ENCODE peak calls at places on chromosomes 16 and 17, in eight cellular contexts. T, K, R, C, Q, B, X and O are unnamed samples.

GRCh38 chr17:17151055-17151454 is 55.1 kb downstream of the PLD6 start:
- DNase-seq in K (no peak), Q (no peak), X (no peak), B (peak; percentile 59), R (no peak), T (no peak), C (no peak), O (no peak)

GRCh38 chr16:12542818-12543699 is 260.6 kb downstream of the CPPED1 start:
- DNase-seq in T (no peak), K (no peak), C (no peak), R (no peak), X (no peak), B (no peak), Q (no peak), O (no peak)

GRCh38 chr17:14918540-14918939 is 346.6 kb downstream of the PMP22 start:
- DNase-seq in B (no peak), K (no peak), X (no peak), T (no peak), C (no peak), R (no peak), Q (no peak), O (no peak)

GRCh38 chr17:75031972-75032895 is 14.5 kb downstream of the ATP5PD start:
- DNase-seq in Q (peak; percentile 54), T (peak; percentile 83), C (peak; percentile 74), X (peak; percentile 38), K (peak; percentile 95), R (peak; percentile 93), B (peak; percentile 43), O (peak; percentile 51)

GRCh38 chr16:23348579-23349469 is 46.7 kb downstream of the SCNN1B start:
- DNase-seq in C (no peak), X (no peak), K (no peak), B (no peak), Q (no peak), R (peak; percentile 26), T (no peak), O (no peak)

GRCh38 chr17:38457577-38458371 is 29.5 kb downstream of the ARHGAP23 start:
- DNase-seq in X (no peak), C (no peak), Q (no peak), R (no peak), B (no peak), K (no peak), T (no peak), O (no peak)

GRCh38 chr17:31327534-31328526 is 6.4 kb upstream of the EVI2A start:
- DNase-seq in R (no peak), Q (peak; percentile 52), X (no peak), T (no peak), C (no peak), K (no peak), B (no peak), O (no peak)

GRCh38 chr17:68260051-68260762 is 12.4 kb downstream of the AMZ2 start:
- DNase-seq in X (no peak), R (no peak), B (no peak), Q (no peak), K (no peak), C (no peak), T (no peak), O (no peak)

GRCh38 chr17:76966486-76967181 is 98.4 kb downstream of the MGAT5B start:
- DNase-seq in Q (no peak), T (no peak), K (no peak), X (no peak), R (no peak), B (no peak), C (no peak), O (no peak)

GRCh38 chr17:14301279-14301760 is 439 bp downstream of the HS3ST3B1 start:
- DNase-seq in C (no peak), B (no peak), Q (no peak), R (no peak), X (no peak), T (no peak), K (no peak), O (peak; percentile 27)

GRCh38 chr17:48441231-48441711 is 11.3 kb upstream of the SKAP1 start:
- DNase-seq in X (no peak), B (no peak), T (no peak), K (no peak), C (no peak), Q (no peak), R (no peak), O (no peak)

GRCh38 chr16:8625491-8626087 is 4.1 kb downstream of the METTL22 start:
- DNase-seq in B (no peak), T (peak; percentile 62), Q (no peak), X (no peak), K (no peak), C (no peak), R (peak; percentile 21), O (no peak)

GRCh38 chr17:700504-701094 is 14.0 kb downstream of the VPS53 start:
- DNase-seq in T (no peak), R (no peak), K (no peak), X (peak; percentile 21), Q (no peak), B (peak; percentile 40), C (no peak), O (no peak)

GRCh38 chr16:86783626-86784266 is 205.4 kb downstream of the FOXL1 start:
- DNase-seq in C (no peak), X (no peak), Q (no peak), T (no peak), R (peak; percentile 80), K (no peak), B (no peak), O (peak; percentile 24)

GRCh38 chr17:35245196-35245486 is 2.3 kb downstream of the SLFN5 start:
- DNase-seq in B (peak; percentile 77), K (no peak), C (no peak), R (no peak), X (peak; percentile 68), Q (no peak), T (no peak), O (no peak)

GRCh38 chr16:67900156-67900555 is 7.1 kb downstream of the PSKH1 start:
- DNase-seq in R (no peak), Q (no peak), K (no peak), T (no peak), C (no peak), B (no peak), X (no peak), O (no peak)

GRCh38 chr17:6159541-6160187 is 89.5 kb downstream of the WSCD1 start:
- DNase-seq in R (no peak), C (no peak), K (no peak), X (no peak), Q (no peak), B (no peak), T (no peak), O (no peak)

GRCh38 chr17:6162892-6163291 is 92.7 kb downstream of the WSCD1 start:
- DNase-seq in K (no peak), C (no peak), X (no peak), Q (no peak), T (no peak), R (no peak), B (no peak), O (no peak)

GRCh38 chr17:6160188-6160555 is 90.0 kb downstream of the WSCD1 start:
- DNase-seq in K (no peak), Q (no peak), T (no peak), R (no peak), C (no peak), X (no peak), B (no peak), O (no peak)

GRCh38 chr17:6162216-6162615 is 92.0 kb downstream of the WSCD1 start:
- DNase-seq in X (no peak), C (no peak), R (no peak), Q (no peak), T (no peak), B (no peak), K (no peak), O (no peak)

GRCh38 chr17:6161456-6161855 is 91.3 kb downstream of the WSCD1 start:
- DNase-seq in K (no peak), C (no peak), X (no peak), Q (no peak), T (no peak), B (no peak), R (no peak), O (no peak)
- H3K27ac ChIP-seq in K (no peak overlapping the region), C (no peak overlapping the region), X (no peak overlapping the region), Q (no peak overlapping the region), T (no peak overlapping the region), B (no peak overlapping the region), R (no peak overlapping the region), O (no peak overlapping the region)

GRCh38 chr17:83100853-83101391 is 21.5 kb downstream of the METRNL start:
- DNase-seq in X (no peak), R (no peak), B (no peak), C (peak; percentile 49), T (no peak), K (no peak), Q (no peak), O (no peak)

GRCh38 chr17:83098241-83099085 is 19.1 kb downstream of the METRNL start:
- DNase-seq in C (no peak), K (no peak), X (no peak), R (no peak), T (no peak), Q (no peak), B (no peak), O (no peak)

GRCh38 chr17:83100220-83100852 is 20.9 kb downstream of the METRNL start:
- DNase-seq in T (no peak), Q (no peak), X (no peak), R (no peak), C (peak; percentile 39), B (no peak), K (no peak), O (peak; percentile 55)

GRCh38 chr17:83099086-83099540 is 19.7 kb downstream of the METRNL start:
- DNase-seq in B (no peak), X (no peak), Q (no peak), C (no peak), R (no peak), K (no peak), T (no peak), O (no peak)

GRCh38 chr17:83099570-83100181 is 20.3 kb downstream of the METRNL start:
- DNase-seq in X (no peak), C (peak; percentile 33), Q (no peak), R (no peak), B (no peak), T (no peak), K (no peak), O (peak; percentile 66)
- TF ChIP-seq POLR2AphosphoS5 in X (no peak), C (peak; percentile 15), Q (no peak), R (peak; percentile 44), B (no peak), T (peak; percentile 60), K (no peak), O (no peak)

DNA sequence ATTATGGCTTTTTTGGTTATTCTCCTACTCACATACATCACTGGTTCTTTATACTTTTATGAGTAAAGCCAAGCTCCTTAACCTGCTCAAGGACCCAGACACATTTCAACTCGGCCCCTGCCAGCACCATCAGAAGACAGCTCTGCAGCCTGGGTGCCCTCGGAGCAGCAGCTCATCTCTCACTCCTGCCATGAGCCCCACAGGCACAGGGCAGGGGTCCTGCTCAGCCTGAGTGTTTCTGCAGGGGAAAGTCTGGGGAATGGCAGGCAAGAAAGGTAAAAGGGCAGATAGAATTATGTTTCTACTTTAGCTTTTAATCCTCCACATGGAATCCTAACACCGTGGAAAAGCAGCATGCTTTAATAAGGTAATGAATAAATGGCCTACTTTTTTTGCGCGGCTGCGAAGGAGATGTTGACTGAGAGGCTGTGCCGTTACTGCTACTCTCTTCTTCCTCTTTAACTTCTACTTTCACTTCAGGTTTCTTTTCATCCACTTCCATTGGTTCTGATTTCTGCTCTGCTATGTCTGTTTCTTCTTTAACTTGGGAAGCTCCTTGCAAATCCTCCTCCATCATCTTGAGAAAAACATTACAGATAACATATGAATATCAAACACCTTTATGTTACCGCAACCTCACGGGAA is 50.1 kb upstream of the TRAP1 start:
- DNase-seq in Q (no peak), K (no peak), T (no peak), R (no peak), X (no peak), B (no peak), C (no peak), O (no peak)
- H3K36me3 ChIP-seq in Q (peaks cover 40% of the 10 kb centered on the region), K (peaks cover 70% of the 10 kb centered on the region), T (peaks cover 92% of the 10 kb centered on the region), R (peaks cover 91% of the 10 kb centered on the region), X (peaks cover 14% of the 10 kb centered on the region), B (peaks cover 40% of the 10 kb centered on the region), C (no peaks in the 10 kb centered on the region), O (peaks cover 93% of the 10 kb centered on the region)

GRCh38 chr16:1052791-1053521 is 19.6 kb upstream of the SSTR5 start:
- DNase-seq in C (no peak), T (no peak), B (no peak), K (no peak), Q (no peak), X (no peak), R (no peak), O (no peak)
- H3K27ac ChIP-seq in C (no peak overlapping the region), T (no peak overlapping the region), B (no peak overlapping the region), K (no peak overlapping the region), Q (no peak overlapping the region), X (no peak overlapping the region), R (no peak overlapping the region), O (no peak overlapping the region)